ENCODE peak calls at places on chromosomes 2 and 18, in eight cellular contexts. X is transverse colon, R is H54, G is tibial nerve, K is sigmoid colon, O is GM12892, T is heart left ventricle, C is NB4. N is an unnamed sample.

GRCh38 chr18:79944126-79944731 is 7.2 kb downstream of the SLC66A2 start:
- DNase-seq in T (no peak), G (no peak), R (no peak), O (no peak), X (peak), K (peak), C (peak), N (no peak)

GRCh38 chr2:196459539-196459938 is 180.0 kb upstream of the CCDC150 start:
- DNase-seq in G (no peak), C (peak), X (no peak), T (no peak), R (no peak), K (no peak), O (no peak), N (no peak)

GRCh38 chr2:18047896-18048657 is 169.6 kb downstream of the KCNS3 start:
- DNase-seq in C (no peak), X (no peak), O (no peak), T (no peak), K (no peak), R (peak), G (no peak), N (peak)

GRCh38 chr2:10482460-10482859 is 34.3 kb upstream of the ODC1 start:
- DNase-seq in G (no peak), X (no peak), T (no peak), K (peak), R (no peak), C (no peak), O (no peak), N (no peak)

GRCh38 chr2:78315368-78315767 is 710.1 kb upstream of the REG3G start:
- DNase-seq in T (no peak), C (no peak), X (no peak), G (no peak), K (no peak), O (no peak), R (no peak), N (no peak)

GRCh38 chr18:34122724-34123334 is 101.9 kb downstream of the NOL4 start:
- DNase-seq in C (peak), G (no peak), X (peak), R (peak), O (peak), K (no peak), T (no peak), N (no peak)

GRCh38 chr2:42102606-42103450 is 55.0 kb downstream of the PKDCC start:
- DNase-seq in T (peak), X (peak), G (no peak), R (no peak), K (peak), C (no peak), O (no peak), N (peak)

GRCh38 chr18:36247036-36247435 is 50.5 kb upstream of the FHOD3 start:
- DNase-seq in R (no peak), K (no peak), O (no peak), X (no peak), G (no peak), C (peak), T (no peak), N (no peak)

GRCh38 chr2:21694079-21694478 is 570.3 kb downstream of the TDRD15 start:
- DNase-seq in R (no peak), O (no peak), T (no peak), X (no peak), C (no peak), K (no peak), G (no peak), N (no peak)

DNA sequence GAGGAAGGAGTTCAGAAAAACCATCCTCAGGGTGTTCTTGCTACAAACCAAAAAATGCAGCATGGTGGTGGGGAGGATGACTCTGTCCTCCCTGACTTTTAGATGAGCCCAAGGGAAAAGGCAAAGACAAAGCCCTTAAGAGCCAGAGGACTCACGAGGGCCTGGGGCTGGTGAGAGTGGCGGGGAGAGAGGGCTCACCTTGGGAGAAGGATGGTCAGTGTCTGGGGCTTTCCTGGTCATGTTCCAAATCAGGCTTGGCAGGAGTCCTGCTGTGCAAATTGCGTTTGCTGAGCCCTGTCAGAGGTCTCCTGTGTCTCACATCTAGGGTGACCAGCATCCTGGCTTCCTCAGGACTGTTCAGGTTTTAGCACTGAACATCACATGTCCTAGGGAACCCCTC is 4.7 kb downstream of the UGT1A1 start:
- DNase-seq in G (no peak), K (no peak), R (no peak), C (no peak), O (no peak), X (no peak), T (no peak), N (no peak)
- TF ChIP-seq POLR2A in G (no peak), K (no peak), R (no peak), C (no peak), O (no peak), X (no peak), T (no peak), N (no peak)

GRCh38 chr2:160405077-160405865 is 88.3 kb downstream of the RBMS1 start:
- DNase-seq in X (no peak), G (no peak), C (no peak), O (no peak), T (no peak), R (no peak), K (no peak), N (no peak)

GRCh38 chr2:160408575-160409291 is 84.9 kb downstream of the RBMS1 start:
- DNase-seq in X (no peak), T (no peak), C (no peak), G (no peak), R (no peak), O (no peak), K (no peak), N (no peak)

GRCh38 chr2:160407393-160408204 is 86.0 kb downstream of the RBMS1 start:
- DNase-seq in O (peak), T (peak), R (no peak), G (no peak), K (peak), C (peak), X (peak), N (peak)

GRCh38 chr2:160408205-160408561 is 85.4 kb downstream of the RBMS1 start:
- DNase-seq in O (no peak), G (no peak), R (no peak), X (no peak), C (no peak), T (no peak), K (no peak), N (no peak)

GRCh38 chr2:160406591-160407392 is 86.8 kb downstream of the RBMS1 start:
- DNase-seq in G (peak), R (no peak), X (peak), T (peak), O (peak), C (peak), K (peak), N (no peak)
- TF ChIP-seq POLR2A in G (peak), R (peak), X (peak), T (no peak), O (no peak), C (no peak), K (peak), N (peak)

GRCh38 chr2:68251855-68252406 is 401 bp downstream of the PPP3R1 start:
- DNase-seq in T (peak), R (peak), K (peak), O (peak), X (peak), G (no peak), C (no peak), N (no peak)

GRCh38 chr2:68250652-68251186 is 1.6 kb downstream of the PPP3R1 start:
- DNase-seq in R (no peak), G (no peak), O (no peak), T (no peak), K (no peak), C (no peak), X (no peak), N (no peak)

GRCh38 chr2:68252407-68253210 is at the start of gene PPP3R1:
- DNase-seq in O (peak), T (peak), C (peak), K (peak), G (peak), X (peak), R (peak), N (peak)

GRCh38 chr2:68250196-68250595 is 2.1 kb downstream of the PPP3R1 start:
- DNase-seq in T (no peak), C (peak), X (no peak), O (no peak), G (no peak), K (no peak), R (no peak), N (no peak)

GRCh38 chr2:68251187-68251854 is 1.0 kb downstream of the PPP3R1 start:
- DNase-seq in T (peak), O (peak), X (peak), K (peak), C (peak), R (peak), G (peak), N (peak)
- TF ChIP-seq POLR2A in T (no peak), O (peak), X (peak), K (no peak), C (peak), R (no peak), G (no peak), N (peak)

GRCh38 chr18:74513149-74513882 is 17.2 kb downstream of the CNDP2 start:
- DNase-seq in T (no peak), R (no peak), C (no peak), K (peak), X (no peak), O (no peak), G (no peak), N (no peak)
- TF ChIP-seq POLR2A in T (no peak), R (no peak), C (no peak), K (no peak), X (no peak), O (no peak), G (no peak), N (no peak)

GRCh38 chr18:3447895-3448844 is 1.8 kb upstream of the TGIF1 start:
- DNase-seq in G (peak), R (peak), X (peak), O (peak), C (peak), T (peak), K (peak), N (peak)
- TF ChIP-seq POLR2A in G (peak), R (peak), X (peak), O (no peak), C (peak), T (no peak), K (peak), N (peak)

GRCh38 chr18:58314284-58314683 is 270.3 kb downstream of the NEDD4L start:
- DNase-seq in O (no peak), C (peak), T (peak), X (peak), R (no peak), G (peak), K (peak), N (peak)
- TF ChIP-seq POLR2A in O (no peak), C (no peak), T (no peak), X (no peak), R (no peak), G (no peak), K (no peak), N (peak)

DNA sequence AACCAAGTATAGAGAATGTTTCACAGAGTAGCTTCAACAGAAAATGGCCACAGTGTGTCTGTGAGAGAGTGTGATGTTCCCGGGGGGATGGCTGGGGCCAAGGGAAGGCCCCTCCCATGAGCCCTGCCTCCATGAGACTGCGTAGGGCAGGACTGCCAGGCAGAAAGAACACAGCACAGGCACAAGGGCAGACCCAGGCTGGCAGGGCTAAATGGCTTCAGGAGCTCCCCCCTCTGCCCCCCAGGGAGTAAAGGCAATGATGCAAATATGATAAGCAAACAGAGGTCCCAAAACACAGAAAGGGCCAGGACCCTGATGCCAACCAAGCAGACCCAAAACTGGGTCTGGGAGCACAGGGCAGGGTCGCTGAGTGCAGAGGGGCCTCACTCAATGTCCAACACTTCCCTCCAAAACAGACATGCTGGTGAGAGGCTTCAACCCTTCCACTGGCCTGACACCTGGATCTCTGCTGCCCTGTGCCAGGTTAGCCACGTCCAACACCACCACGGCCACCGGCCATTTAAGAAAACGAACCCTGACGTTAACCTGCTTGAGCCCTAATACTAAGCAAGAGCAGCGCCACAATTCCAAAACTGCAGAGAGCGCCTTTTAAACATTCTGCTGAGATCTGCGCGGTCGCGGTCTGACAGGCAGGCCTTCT is 90.3 kb downstream of the HDAC4 start:
- DNase-seq in X (peak), O (no peak), K (peak), G (no peak), C (no peak), R (no peak), T (peak), N (peak)
- TF ChIP-seq POLR2A in X (no peak), O (no peak), K (no peak), G (no peak), C (no peak), R (no peak), T (no peak), N (no peak)

GRCh38 chr2:161134547-161135518 is 25.4 kb upstream of the TANK start:
- DNase-seq in X (no peak), K (no peak), O (no peak), C (no peak), T (no peak), G (no peak), R (peak), N (no peak)
- TF ChIP-seq POLR2A in X (no peak), K (no peak), O (no peak), C (no peak), T (no peak), G (no peak), R (no peak), N (no peak)